ENCODE peak calls at places on chromosomes 12 and 14, in six cellular contexts. Q, B, Y, N, O and P are unnamed samples.

GRCh38 chr12:3686463-3686862 is 66.4 kb downstream of the CRACR2A start:
- DNase-seq in B (no peak), N (no peak), Y (no peak), Q (no peak), O (no peak), P (no peak)

GRCh38 chr14:57933363-57933762 is 67.5 kb upstream of the SLC35F4 start:
- DNase-seq in Y (no peak), Q (no peak), N (no peak), B (no peak), O (no peak), P (no peak)

GRCh38 chr14:46250113-46250703 is 401.4 kb downstream of the RPL10L start:
- DNase-seq in Y (peak), B (no peak), N (no peak), O (no peak), Q (no peak), P (no peak)

GRCh38 chr12:76259071-76259470 is 89.1 kb downstream of the BBS10 start:
- DNase-seq in Q (no peak), Y (no peak), N (no peak), O (no peak), B (no peak), P (no peak)

GRCh38 chr14:75090353-75090752 is 20.9 kb downstream of the ZC2HC1C start:
- DNase-seq in B (no peak), O (no peak), N (no peak), Y (no peak), Q (no peak), P (no peak)

GRCh38 chr12:115507951-115508722 is 769.4 kb downstream of the MED13L start:
- DNase-seq in O (no peak), B (no peak), Q (no peak), Y (no peak), N (no peak), P (no peak)

GRCh38 chr12:120960657-120961056 is 17.7 kb upstream of the HNF1A start:
- DNase-seq in Y (no peak), Q (no peak), O (no peak), N (no peak), B (no peak), P (no peak)

GRCh38 chr12:27331927-27332324 is 710 bp upstream of the BMAL2 start:
- DNase-seq in N (no peak), B (no peak), Y (no peak), O (no peak), Q (no peak), P (no peak)

GRCh38 chr12:6536894-6537579 is 2.7 kb downstream of the GAPDH start:
- DNase-seq in B (no peak), Y (peak), O (no peak), Q (no peak), N (no peak), P (peak)

GRCh38 chr12:47868041-47868440 is 36.8 kb downstream of the VDR start:
- DNase-seq in B (no peak), N (no peak), O (no peak), Q (no peak), Y (no peak), P (no peak)

GRCh38 chr12:76284816-76285750 is 63.1 kb downstream of the BBS10 start:
- DNase-seq in N (no peak), Q (no peak), Y (peak), B (no peak), O (no peak), P (no peak)

GRCh38 chr12:90036641-90037040 is 328.0 kb upstream of the ATP2B1 start:
- DNase-seq in Y (no peak), O (no peak), B (no peak), Q (no peak), N (no peak), P (no peak)

GRCh38 chr12:22653075-22653474 is 28.1 kb downstream of the ETNK1 start:
- DNase-seq in B (no peak), N (no peak), O (no peak), Q (no peak), Y (no peak), P (no peak)

GRCh38 chr12:106108187-106108816 is 30.5 kb downstream of the NUAK1 start:
- DNase-seq in O (no peak), B (no peak), N (no peak), Q (no peak), Y (peak), P (no peak)

GRCh38 chr14:73713804-73714655 is at the start of gene PNMA1:
- DNase-seq in Y (peak), O (no peak), B (peak), Q (peak), N (peak), P (peak)

GRCh38 chr14:105375635-105376057 is 22.7 kb upstream of the TEX22 start:
- DNase-seq in O (no peak), N (no peak), B (no peak), Y (no peak), Q (no peak), P (no peak)

GRCh38 chr14:70809238-70810214 is at the start of gene MAP3K9:
- DNase-seq in Q (peak), B (peak), N (no peak), O (peak), Y (peak), P (peak)

GRCh38 chr12:6047249-6048227 is 76.9 kb downstream of the VWF start:
- DNase-seq in Q (no peak), B (no peak), O (no peak), N (no peak), Y (no peak), P (no peak)

GRCh38 chr14:64970776-64971451 is 1.2 kb downstream of the RAB15 start:
- DNase-seq in B (no peak), Q (no peak), Y (peak), N (no peak), O (no peak), P (no peak)

GRCh38 chr12:105285378-105285777 is 45.1 kb upstream of the C12orf75 start:
- DNase-seq in B (no peak), N (no peak), Q (no peak), Y (no peak), O (no peak), P (no peak)

GRCh38 chr12:132837693-132838463 is 9.2 kb upstream of the GOLGA3 start:
- DNase-seq in N (no peak), Q (no peak), O (no peak), B (no peak), Y (no peak), P (peak)

GRCh38 chr12:71011261-71011660 is 90.7 kb upstream of the PTPRR start:
- DNase-seq in B (no peak), Y (peak), N (no peak), Q (no peak), O (no peak), P (no peak)

GRCh38 chr14:90599748-90600507 is 203.1 kb downstream of the CALM1 start:
- DNase-seq in B (no peak), O (no peak), Y (peak), Q (no peak), N (no peak), P (no peak)

GRCh38 chr12:26704684-26705475 is 128.1 kb downstream of the ITPR2 start:
- DNase-seq in Q (no peak), Y (peak), O (no peak), B (no peak), N (no peak), P (no peak)

GRCh38 chr14:59333668-59334067 is 131.5 kb downstream of the GPR135 start:
- DNase-seq in N (peak), B (no peak), O (no peak), Y (peak), Q (no peak), P (no peak)

GRCh38 chr14:64938972-64939816 is 3.4 kb downstream of the GPX2 start:
- DNase-seq in Q (no peak), B (no peak), O (no peak), N (no peak), Y (no peak), P (no peak)

GRCh38 chr12:46005151-46005797 is 14.9 kb upstream of the SCAF11 start:
- DNase-seq in N (no peak), Y (peak), Q (no peak), O (no peak), B (no peak), P (no peak)

GRCh38 chr12:72072613-72073212 is 134.1 kb downstream of the TPH2 start:
- DNase-seq in O (no peak), B (no peak), Y (no peak), Q (no peak), N (no peak), P (no peak)

GRCh38 chr12:108442077-108442476 is 73.0 kb upstream of the FICD start:
- DNase-seq in Q (no peak), Y (no peak), O (no peak), B (no peak), N (no peak), P (no peak)

GRCh38 chr12:48910196-48910595 is 15.1 kb downstream of the FKBP11 start:
- DNase-seq in O (no peak), Y (peak), B (no peak), N (no peak), Q (no peak), P (no peak)
- TF ChIP-seq EP300 in O (no peak), Y (no peak), B (no peak), N (no peak), Q (no peak), P (no peak)

GRCh38 chr12:53431187-53431586 is 7.5 kb downstream of the AMHR2 start:
- DNase-seq in Q (no peak), Y (peak), N (no peak), O (no peak), B (no peak), P (peak)
- TF ChIP-seq EP300 in Q (no peak), Y (no peak), N (no peak), O (no peak), B (no peak), P (no peak)

DNA sequence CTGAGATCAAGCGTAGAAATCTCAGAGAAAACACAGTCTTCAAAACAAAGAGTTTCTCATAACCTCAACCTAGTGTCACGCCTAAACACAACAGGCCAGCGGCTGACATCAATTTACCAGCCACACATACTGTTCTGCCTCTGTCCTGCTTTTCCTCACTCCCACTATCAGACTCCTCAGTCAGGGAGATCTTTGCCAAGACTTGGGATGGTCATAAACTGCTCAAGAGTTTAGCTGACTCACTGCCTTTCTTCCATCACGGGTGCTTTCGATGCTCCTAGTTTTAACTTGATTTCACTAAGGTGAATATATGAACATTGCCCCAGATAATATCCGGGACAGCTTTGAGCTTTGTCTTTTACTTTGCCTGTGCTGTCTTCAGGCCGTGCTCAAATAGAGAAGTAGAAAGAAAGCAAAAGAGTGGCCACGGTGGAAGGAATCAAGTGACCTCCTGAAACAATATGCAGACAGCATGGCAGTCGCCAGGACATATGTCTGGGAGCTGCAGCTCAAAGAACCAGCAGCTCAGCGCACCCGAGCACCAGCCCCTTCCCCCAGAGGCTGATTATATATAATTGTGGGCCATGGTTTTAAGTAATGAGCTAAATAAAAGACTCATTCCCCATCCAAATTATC is 12.1 kb downstream of the MDM1 start:
- DNase-seq in Q (peak), N (peak), B (no peak), Y (no peak), O (no peak), P (peak)
- TF ChIP-seq EP300 in Q (no peak), N (no peak), B (no peak), Y (no peak), O (no peak), P (no peak)

DNA sequence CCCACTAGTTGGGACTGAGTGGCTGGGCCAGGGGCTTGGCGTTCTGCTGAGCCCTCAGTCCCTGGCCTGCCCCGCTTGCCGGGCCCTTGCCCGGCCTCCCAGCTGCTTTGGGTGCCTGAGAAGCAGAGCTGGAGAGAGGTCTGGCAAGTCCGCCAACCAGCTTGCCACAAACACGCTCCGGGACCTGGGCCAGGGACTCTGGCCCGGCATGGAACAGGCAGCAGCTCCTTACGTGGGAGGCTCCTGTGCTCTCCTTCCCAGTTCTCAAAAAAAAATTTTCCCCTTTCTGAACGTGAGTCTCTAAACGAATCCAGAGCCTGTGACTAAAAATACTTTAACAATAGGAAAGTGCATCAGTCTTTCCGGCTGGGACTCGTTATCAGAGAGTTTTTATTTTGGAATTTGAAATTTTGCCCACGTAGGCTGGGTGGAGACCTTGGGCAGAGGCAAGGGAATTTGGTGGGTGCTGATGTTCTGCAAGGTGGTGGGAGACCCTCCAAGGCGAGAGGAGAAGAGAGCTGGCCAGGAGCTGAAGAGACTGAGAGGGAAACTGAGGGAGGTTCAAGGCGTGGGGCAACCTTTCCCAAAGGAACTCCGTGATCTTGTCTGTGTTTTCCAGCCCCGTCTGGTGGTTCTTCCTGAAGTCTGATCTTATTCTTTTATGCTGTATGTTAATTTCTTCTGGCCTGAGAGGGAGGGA is 6.8 kb upstream of the NR4A1 start:
- DNase-seq in Y (no peak), N (peak), B (peak), O (no peak), Q (no peak), P (peak)
- TF ChIP-seq EP300 in Y (no peak), N (peak), B (peak), O (no peak), Q (no peak), P (peak)

GRCh38 chr14:54683882-54684794 is 117.2 kb downstream of the SAMD4A start:
- DNase-seq in Q (no peak), O (no peak), N (peak), Y (no peak), B (no peak), P (peak)
- TF ChIP-seq EP300 in Q (no peak), O (no peak), N (no peak), Y (no peak), B (no peak), P (no peak)